ENCODE peak calls at places on chromosome 20, in seven cellular contexts. K, W, G, B, R, E and Z are unnamed samples.
A peak's percentile ranks its signal among the peaks of the same experiment; 100 is the strongest.

GRCh38 chr20:53865905-53866786 is 204.2 kb downstream of the BCAS1 start:
- DNase-seq in W (no peak), E (peak; percentile 66), R (peak; percentile 52), B (no peak), K (no peak), G (peak; percentile 68), Z (peak; percentile 65)

GRCh38 chr20:44541957-44542356 is 20.1 kb upstream of the SERINC3 start:
- DNase-seq in W (no peak), E (no peak), B (no peak), G (no peak), K (no peak), R (no peak), Z (no peak)

GRCh38 chr20:63860325-63861051 is 810 bp upstream of the ABHD16B start:
- DNase-seq in G (no peak), R (no peak), W (no peak), E (no peak), K (no peak), B (no peak), Z (no peak)

GRCh38 chr20:54397292-54398155 is 77.9 kb upstream of the DOK5 start:
- DNase-seq in R (no peak), G (no peak), W (no peak), K (no peak), E (no peak), B (no peak), Z (no peak)

GRCh38 chr20:23156170-23156841 is 70.2 kb upstream of the CD93 start:
- DNase-seq in G (no peak), R (no peak), E (peak; percentile 71), K (peak; percentile 35), W (no peak), B (no peak), Z (no peak)

GRCh38 chr20:63314015-63314471 is 21.1 kb downstream of the COL20A1 start:
- DNase-seq in W (no peak), R (no peak), G (no peak), E (no peak), K (no peak), B (no peak), Z (no peak)

GRCh38 chr20:23541330-23541729 is 27.0 kb downstream of the CST9L start:
- DNase-seq in B (no peak), W (no peak), K (no peak), E (no peak), G (no peak), R (no peak), Z (no peak)

GRCh38 chr20:7883741-7884140 is 56.5 kb downstream of the HAO1 start:
- DNase-seq in W (no peak), E (no peak), R (no peak), G (no peak), K (no peak), B (no peak), Z (no peak)

GRCh38 chr20:20463933-20464374 is 96.0 kb downstream of the INSM1 start:
- DNase-seq in B (no peak), W (peak; percentile 90), R (peak; percentile 70), G (no peak), K (no peak), E (no peak), Z (no peak)

GRCh38 chr20:63529861-63530787 is 7.1 kb downstream of the PTK6 start:
- DNase-seq in W (no peak), E (no peak), R (no peak), G (no peak), B (no peak), K (no peak), Z (no peak)

GRCh38 chr20:3973705-3974104 is 41.7 kb downstream of the RNF24 start:
- DNase-seq in G (no peak), B (no peak), K (no peak), E (no peak), W (no peak), R (no peak), Z (no peak)

GRCh38 chr20:57689745-57690481 is 19.9 kb downstream of the PMEPA1 start:
- DNase-seq in R (no peak), B (no peak), K (no peak), E (no peak), W (no peak), G (no peak), Z (no peak)

GRCh38 chr20:37194616-37195015 is 15.3 kb upstream of the MROH8 start:
- DNase-seq in K (peak; percentile 95), E (no peak), W (no peak), G (no peak), B (no peak), R (no peak), Z (no peak)

GRCh38 chr20:8209061-8209460 is 77.0 kb downstream of the PLCB1 start:
- DNase-seq in B (no peak), G (no peak), K (no peak), R (no peak), E (no peak), W (no peak), Z (no peak)

GRCh38 chr20:35583636-35584560 is 31.7 kb upstream of the SPAG4 start:
- DNase-seq in E (no peak), R (no peak), B (no peak), G (no peak), K (no peak), W (no peak), Z (no peak)

GRCh38 chr20:63972312-63973159 is 2.8 kb upstream of the ZNF512B start:
- DNase-seq in B (no peak), R (no peak), W (no peak), E (no peak), K (no peak), G (no peak), Z (no peak)

GRCh38 chr20:45427236-45428149 is 11.6 kb downstream of the PIGT start:
- DNase-seq in K (no peak), R (no peak), E (no peak), G (peak; percentile 74), B (no peak), W (no peak), Z (no peak)

GRCh38 chr20:10940941-10941340 is 267.1 kb upstream of the JAG1 start:
- DNase-seq in G (no peak), W (no peak), B (no peak), R (no peak), E (no peak), K (no peak), Z (no peak)

GRCh38 chr20:4814696-4815252 is 93.1 kb downstream of the PRND start:
- DNase-seq in B (peak; percentile 51), W (no peak), K (peak; percentile 65), G (peak; percentile 44), E (no peak), R (no peak), Z (no peak)

GRCh38 chr20:36394340-36394965 is 88.3 kb downstream of the DLGAP4 start:
- DNase-seq in E (no peak), K (no peak), G (no peak), W (no peak), B (no peak), R (no peak), Z (no peak)

GRCh38 chr20:57680934-57681914 is 28.6 kb downstream of the PMEPA1 start:
- DNase-seq in G (no peak), E (no peak), K (no peak), W (no peak), R (no peak), B (no peak), Z (no peak)

GRCh38 chr20:48722002-48722731 is 105.6 kb downstream of the PREX1 start:
- DNase-seq in B (no peak), K (peak; percentile 73), R (no peak), G (peak; percentile 44), E (peak; percentile 51), W (no peak), Z (no peak)